ENCODE peak calls at places on chromosomes 6 and 20, in four cellular contexts. V is HepG2, C is K562, N is H1. E is an unnamed sample.

GRCh38 chr6:511488-512137 is 120.1 kb downstream of the IRF4 start:
- DNase-seq in C (no peak), V (no peak), N (no peak), E (no peak)

GRCh38 chr6:141484726-141485125 is 648.0 kb upstream of the GJE1 start:
- DNase-seq in N (no peak), V (peak), C (no peak), E (no peak)

GRCh38 chr20:17648782-17649730 is 33.0 kb downstream of the RRBP1 start:
- DNase-seq in V (no peak), N (no peak), C (peak), E (peak)

GRCh38 chr20:62843656-62844055 is 18.0 kb downstream of the TCFL5 start:
- DNase-seq in N (no peak), C (no peak), V (no peak), E (no peak)

GRCh38 chr20:62167474-62167873 is 15.4 kb upstream of the MTG2 start:
- DNase-seq in N (no peak), V (no peak), C (no peak), E (no peak)

GRCh38 chr20:8218861-8219260 is 86.8 kb downstream of the PLCB1 start:
- DNase-seq in N (no peak), C (no peak), V (no peak), E (no peak)

GRCh38 chr6:156175971-156176421 is 601.2 kb upstream of the ARID1B start:
- DNase-seq in V (peak), C (no peak), N (peak), E (peak)

GRCh38 chr6:135117413-135117968 is 62.9 kb upstream of the HBS1L start:
- DNase-seq in N (no peak), C (no peak), V (no peak), E (no peak)

GRCh38 chr6:108113557-108114519 is 39.3 kb upstream of the OSTM1 start:
- DNase-seq in V (peak), C (peak), N (peak), E (peak)

GRCh38 chr6:13952101-13952500 is 27.3 kb downstream of the RNF182 start:
- DNase-seq in C (no peak), N (no peak), V (no peak), E (no peak)

GRCh38 chr6:41182069-41183034 is 18.6 kb downstream of the TREML2 start:
- DNase-seq in V (peak), N (peak), C (peak), E (peak)

GRCh38 chr6:155377061-155377460 is 62.8 kb upstream of the TFB1M start:
- DNase-seq in C (no peak), N (no peak), V (no peak), E (peak)

GRCh38 chr6:71252960-71253359 is 35.7 kb upstream of the OGFRL1 start:
- DNase-seq in N (no peak), C (no peak), V (no peak), E (no peak)

GRCh38 chr6:8383584-8383983 is 51.8 kb downstream of the SLC35B3 start:
- DNase-seq in C (no peak), N (peak), V (no peak), E (no peak)

DNA sequence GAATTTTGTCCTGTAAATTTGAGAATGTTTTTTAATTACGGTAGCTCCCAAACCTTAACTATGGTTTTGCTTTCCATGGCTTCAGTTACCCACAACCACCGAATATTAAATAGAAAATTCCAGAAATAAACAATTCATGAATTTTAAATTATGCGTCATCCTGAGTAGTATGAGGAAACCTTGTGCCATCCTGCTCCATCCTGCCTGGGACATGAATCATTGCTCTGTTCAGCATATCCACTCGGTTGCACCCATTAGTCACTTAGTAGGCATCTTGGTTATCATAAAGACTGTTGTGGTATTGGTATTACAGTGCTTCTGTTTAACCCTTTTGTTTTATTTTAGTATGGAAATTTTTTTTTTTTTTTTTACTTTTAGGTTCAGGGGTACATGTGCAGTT is 39.7 kb downstream of the KCNS1 start:
- DNase-seq in V (no peak), N (no peak), C (no peak), E (peak)
- TF ChIP-seq CHD2 in V (no peak), N (no peak), C (no peak), E (no peak)

GRCh38 chr6:116631379-116631990 is 15.2 kb downstream of the RSPH4A start:
- DNase-seq in N (no peak), V (peak), C (peak), E (no peak)
- TF ChIP-seq PHF8 in N (no peak), V (no peak), C (no peak), E (no peak)

DNA sequence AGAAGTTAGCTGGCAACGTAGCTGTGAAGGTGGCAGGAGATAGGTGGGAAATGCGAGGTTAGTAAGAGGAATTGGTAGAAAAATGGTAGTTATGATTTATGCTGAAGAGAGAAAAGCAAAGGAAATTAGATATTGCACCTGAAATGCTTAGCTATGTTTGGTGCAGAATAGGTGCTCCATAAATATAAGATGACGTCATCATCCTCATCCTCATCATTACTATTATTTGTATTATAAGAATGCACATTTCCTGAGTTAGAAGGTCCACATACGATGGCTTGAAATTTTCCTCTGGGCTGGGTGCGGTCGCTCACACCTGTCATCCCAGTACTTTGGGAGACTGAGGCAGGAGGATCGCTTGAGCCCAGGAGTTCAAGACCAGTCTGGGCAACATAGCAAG is 39.5 kb upstream of the ANGPT4 start:
- DNase-seq in N (no peak), C (no peak), V (no peak), E (no peak)
- TF ChIP-seq CHD2 in N (no peak), C (no peak), V (no peak), E (no peak)

GRCh38 chr20:38109025-38109541 is 56.0 kb downstream of the TGM2 start:
- DNase-seq in V (no peak), C (no peak), N (no peak), E (no peak)

GRCh38 chr20:38108438-38109024 is 56.5 kb downstream of the TGM2 start:
- DNase-seq in V (no peak), C (no peak), N (peak), E (no peak)

GRCh38 chr20:38110525-38111178 is 54.4 kb downstream of the TGM2 start:
- DNase-seq in V (no peak), C (no peak), N (peak), E (no peak)

GRCh38 chr20:38111366-38112232 is 53.5 kb downstream of the TGM2 start:
- DNase-seq in N (peak), C (no peak), V (no peak), E (no peak)

GRCh38 chr20:38109657-38110524 is 55.2 kb downstream of the TGM2 start:
- DNase-seq in N (peak), C (no peak), V (peak), E (peak)
- TF ChIP-seq PHF8 in N (no peak), C (no peak), V (no peak), E (no peak)

GRCh38 chr6:33197431-33198048 is 2.9 kb downstream of the RXRB start:
- DNase-seq in V (peak), C (peak), N (peak), E (peak)
- TF ChIP-seq CHD2 in V (no peak), C (no peak), N (no peak), E (no peak)

GRCh38 chr6:24387818-24388217 is 14.9 kb upstream of the MRS2 start:
- DNase-seq in V (no peak), N (no peak), C (no peak), E (no peak)

GRCh38 chr6:24394777-24395437 is 7.8 kb upstream of the MRS2 start:
- DNase-seq in C (no peak), N (no peak), V (no peak), E (no peak)

GRCh38 chr6:24394061-24394460 is 8.7 kb upstream of the MRS2 start:
- DNase-seq in N (no peak), V (no peak), C (no peak), E (no peak)

GRCh38 chr6:24391208-24391607 is 11.5 kb upstream of the MRS2 start:
- DNase-seq in V (no peak), N (no peak), C (no peak), E (no peak)

DNA sequence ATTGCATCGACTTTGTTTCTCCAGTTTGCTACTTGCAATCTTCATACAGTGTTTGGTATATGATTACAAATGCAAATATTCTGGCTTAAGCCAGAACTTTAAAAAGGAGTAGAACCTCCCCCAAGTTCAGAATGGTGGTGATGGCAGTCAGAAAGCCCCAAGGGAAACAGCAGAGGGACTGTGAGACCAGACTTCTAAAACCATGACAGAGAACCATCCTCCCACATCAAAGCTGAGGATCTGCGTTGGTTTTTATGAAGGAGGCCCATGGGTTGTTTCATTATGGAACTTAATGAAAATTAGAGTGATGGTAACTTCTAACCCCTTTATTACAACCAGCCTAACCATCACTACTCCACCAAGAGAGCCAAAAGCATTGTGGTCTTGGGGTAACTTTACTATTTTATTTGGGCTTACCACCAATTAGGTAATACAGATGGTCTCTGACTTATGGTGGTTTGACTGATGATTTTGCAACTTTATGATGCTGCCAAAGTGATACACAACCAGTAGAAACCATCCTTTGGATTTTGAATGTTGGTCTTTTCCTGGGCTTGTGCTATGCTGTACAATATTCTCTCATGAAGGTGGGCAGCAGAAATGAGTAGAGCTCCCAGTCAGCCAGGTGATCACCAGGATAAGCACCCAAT is 10.9 kb upstream of the MRS2 start:
- DNase-seq in N (no peak), V (no peak), C (no peak), E (no peak)
- TF ChIP-seq PHF8 in N (no peak), V (no peak), C (no peak), E (no peak)

GRCh38 chr6:33417127-33417902 is 592 bp downstream of the CUTA start:
- DNase-seq in N (no peak), C (peak), V (no peak), E (peak)
- TF ChIP-seq CHD2 in N (no peak), C (no peak), V (no peak), E (no peak)

DNA sequence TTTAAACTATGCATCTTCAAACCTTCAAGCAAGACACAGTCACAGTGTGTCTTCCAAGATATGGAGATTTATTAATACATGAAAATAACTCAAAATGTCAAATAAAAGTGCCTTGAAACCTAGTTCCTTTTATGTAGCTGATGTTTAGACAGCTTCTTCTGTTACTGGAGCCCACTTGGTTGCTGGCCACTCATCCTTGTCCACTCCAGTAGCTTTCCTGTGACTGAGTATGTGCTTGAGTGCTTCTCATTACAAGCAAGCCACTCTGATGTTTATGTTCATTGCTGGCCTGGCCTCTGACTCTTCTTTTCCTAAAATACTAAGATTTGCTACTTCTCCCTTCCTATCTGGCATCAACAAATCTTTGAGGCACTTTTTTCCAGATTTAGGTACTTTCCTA is 545.2 kb upstream of the MAN1A1 start:
- DNase-seq in C (no peak), V (no peak), N (no peak), E (no peak)
- TF ChIP-seq PHF8 in C (no peak), V (no peak), N (no peak), E (no peak)

GRCh38 chr20:23445596-23446217 is 6.2 kb downstream of the CSTL1 start:
- DNase-seq in V (peak), C (no peak), N (no peak), E (peak)

GRCh38 chr20:23446505-23446904 is 6.2 kb downstream of the CST11 start:
- DNase-seq in C (peak), N (peak), V (peak), E (peak)

GRCh38 chr20:23449400-23449799 is 3.3 kb downstream of the CST11 start:
- DNase-seq in V (no peak), C (no peak), N (no peak), E (no peak)

GRCh38 chr20:23450877-23451276 is 1.8 kb downstream of the CST11 start:
- DNase-seq in C (no peak), N (no peak), V (no peak), E (no peak)

DNA sequence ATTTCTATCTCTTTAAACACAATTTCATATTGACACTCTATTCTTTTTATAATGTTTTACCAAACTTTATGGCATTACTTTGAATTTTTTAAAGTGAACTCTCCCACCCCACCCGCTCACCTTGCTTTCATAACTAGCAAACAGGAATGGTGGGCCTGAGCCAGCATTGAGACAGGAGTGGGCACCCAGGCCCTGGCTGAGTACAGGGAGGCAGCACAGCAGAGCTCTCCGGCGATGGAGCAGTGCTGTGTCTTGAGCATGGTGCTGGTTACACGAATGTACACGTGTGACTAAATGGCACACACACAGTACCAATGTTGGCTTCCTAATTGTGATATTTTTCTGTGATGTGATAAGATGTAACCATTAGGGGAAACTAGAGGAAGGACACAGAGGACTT is 4.5 kb downstream of the CST11 start:
- DNase-seq in C (no peak), N (no peak), V (no peak), E (no peak)
- TF ChIP-seq CHD2 in C (no peak), N (no peak), V (no peak), E (no peak)

GRCh38 chr20:57531986-57532566 is 7.1 kb upstream of the CTCFL start:
- DNase-seq in V (peak), N (no peak), C (no peak), E (no peak)
- TF ChIP-seq PHF8 in V (no peak), N (no peak), C (no peak), E (no peak)